ENCODE peak calls at places on chromosome 1, in five cellular contexts. C is Right ventricle myocardium superior, N is fibroblast of lung, X is heart right ventricle, L is G401. I is an unnamed sample.

GRCh38 chr1:80994934-80995333 is 805.8 kb upstream of the ADGRL2 start:
- DNase-seq in L (no peak), X (no peak), C (no peak), N (no peak), I (no peak)

GRCh38 chr1:237672748-237673147 is 218.0 kb downstream of the ZP4 start:
- DNase-seq in C (no peak), X (no peak), N (peak; percentile 10), L (peak; percentile 5), I (no peak)

GRCh38 chr1:156584813-156585212 is 5.3 kb downstream of the TTC24 start:
- DNase-seq in X (no peak), C (no peak), L (no peak), N (no peak), I (no peak)

GRCh38 chr1:10720635-10721034 is 75.8 kb downstream of the CASZ1 start:
- DNase-seq in N (no peak), L (no peak), X (no peak), C (peak; percentile 27), I (peak; percentile 55)

GRCh38 chr1:242081446-242081845 is 82.5 kb upstream of the MAP1LC3C start:
- DNase-seq in L (no peak), C (no peak), X (no peak), N (peak; percentile 9), I (no peak)

GRCh38 chr1:51303751-51304196 is 26.6 kb downstream of the TTC39A start:
- DNase-seq in L (no peak), X (no peak), N (no peak), C (no peak), I (peak; percentile 37)

GRCh38 chr1:117802546-117803257 is 126.7 kb downstream of the GDAP2 start:
- DNase-seq in L (peak; percentile 43), X (no peak), C (no peak), N (no peak), I (no peak)

GRCh38 chr1:10287023-10287645 is 76.8 kb downstream of the KIF1B start:
- DNase-seq in C (no peak), X (no peak), N (no peak), L (no peak), I (no peak)

GRCh38 chr1:9239622-9240401 is 5.2 kb downstream of the H6PD start:
- DNase-seq in L (no peak), N (peak; percentile 60), C (peak; percentile 78), X (peak; percentile 53), I (peak; percentile 57)

GRCh38 chr1:106875622-106876021 is 180.9 kb upstream of the PRMT6 start:
- DNase-seq in N (no peak), L (no peak), C (no peak), X (no peak), I (no peak)

GRCh38 chr1:18066576-18066975 is 41.0 kb upstream of the IGSF21 start:
- DNase-seq in C (no peak), N (no peak), L (no peak), X (no peak), I (no peak)

GRCh38 chr1:169250022-169250421 is 117.6 kb downstream of the NME7 start:
- DNase-seq in L (no peak), N (peak; percentile 10), X (no peak), C (no peak), I (no peak)

GRCh38 chr1:173113015-173113741 is 62.4 kb upstream of the TNFSF18 start:
- DNase-seq in C (no peak), X (no peak), N (no peak), L (no peak), I (no peak)

GRCh38 chr1:248823517-248824001 is 2.2 kb downstream of the SH3BP5L start:
- DNase-seq in C (no peak), N (no peak), X (no peak), L (no peak), I (no peak)

GRCh38 chr1:73980324-73981040 is 217.5 kb downstream of the LRRIQ3 start:
- DNase-seq in L (no peak), N (no peak), C (no peak), X (no peak), I (no peak)

GRCh38 chr1:50257029-50257428 is 148.3 kb downstream of the ELAVL4 start:
- DNase-seq in C (no peak), N (no peak), X (no peak), L (no peak), I (no peak)

GRCh38 chr1:211876849-211877248 is 46.3 kb upstream of the LPGAT1 start:
- DNase-seq in N (no peak), X (no peak), C (no peak), L (peak; percentile 28), I (no peak)

GRCh38 chr1:3717715-3718601 is 34.3 kb upstream of the CCDC27 start:
- DNase-seq in N (no peak), C (no peak), X (no peak), L (no peak), I (no peak)

GRCh38 chr1:9657521-9658032 is 6.0 kb downstream of the PIK3CD start:
- DNase-seq in L (no peak), N (no peak), X (no peak), C (no peak), I (no peak)

GRCh38 chr1:180565472-180565871 is 6.7 kb downstream of the OVAAL start:
- DNase-seq in X (no peak), C (no peak), N (no peak), L (no peak), I (no peak)

GRCh38 chr1:15328785-15329480 is 80.8 kb upstream of the EFHD2 start:
- DNase-seq in C (peak; percentile 85), N (peak; percentile 78), L (peak; percentile 83), X (peak; percentile 64), I (peak; percentile 92)

GRCh38 chr1:9691726-9692125 is 40.2 kb downstream of the PIK3CD start:
- DNase-seq in N (no peak), L (no peak), C (no peak), X (no peak), I (no peak)

GRCh38 chr1:11891433-11892186 is 32.9 kb upstream of the NPPB start:
- DNase-seq in C (no peak), X (no peak), N (no peak), L (no peak), I (no peak)

GRCh38 chr1:107683683-107684082 is 281.3 kb downstream of the VAV3 start:
- DNase-seq in N (no peak), X (no peak), C (no peak), L (no peak), I (no peak)

GRCh38 chr1:147105909-147106308 is 66.4 kb downstream of the PRKAB2 start:
- DNase-seq in N (no peak), X (no peak), C (no peak), L (no peak), I (no peak)

GRCh38 chr1:43267291-43267805 is 2.4 kb upstream of the TMEM125 start:
- DNase-seq in N (peak; percentile 57), C (no peak), L (peak; percentile 52), X (no peak), I (no peak)

GRCh38 chr1:54649130-54649898 is 7.7 kb downstream of the MROH7 start:
- DNase-seq in N (no peak), L (no peak), C (no peak), X (no peak), I (no peak)

GRCh38 chr1:1149416-1149815 is 24.3 kb upstream of the TTLL10 start:
- DNase-seq in N (no peak), X (no peak), C (no peak), L (no peak), I (no peak)

GRCh38 chr1:37633040-37633949 is 1.4 kb downstream of the RSPO1 start:
- DNase-seq in N (no peak), C (no peak), X (no peak), L (no peak), I (no peak)

GRCh38 chr1:155001438-155001687 is 1.2 kb upstream of the ZBTB7B start:
- DNase-seq in L (no peak), C (no peak), X (no peak), N (no peak), I (no peak)